ENCODE peak calls at places on chromosomes 5 and 9, in seven cellular contexts. L is bronchial epithelial cell, T is body of pancreas, A is kidney, P is astrocyte of the spinal cord, W is endothelial cell of umbilical vein, Z is transverse colon. N is an unnamed sample.

GRCh38 chr9:130576176-130576575 is 3.2 kb upstream of the FUBP3 start:
- DNase-seq in L (no peak), P (no peak), T (no peak), W (no peak), A (no peak), Z (no peak), N (no peak)

GRCh38 chr9:33750307-33750838 is 45.0 kb upstream of the PRSS3 start:
- DNase-seq in Z (peak; percentile 70), A (no peak), W (no peak), T (no peak), L (no peak), P (no peak), N (peak; percentile 82)

GRCh38 chr5:153404747-153405146 is 85.7 kb upstream of the GRIA1 start:
- DNase-seq in P (no peak), W (no peak), T (no peak), L (no peak), A (no peak), Z (no peak), N (no peak)

GRCh38 chr5:20286512-20286911 is 298.5 kb upstream of the CDH18 start:
- DNase-seq in A (no peak), L (peak; percentile 79), P (peak; percentile 62), T (no peak), Z (no peak), W (no peak), N (no peak)

GRCh38 chr9:4077499-4078102 is 222.3 kb downstream of the GLIS3 start:
- DNase-seq in L (peak; percentile 30), T (peak; percentile 49), W (peak; percentile 76), Z (peak; percentile 85), A (peak; percentile 87), P (peak; percentile 85), N (peak; percentile 80)

GRCh38 chr5:179142434-179143198 is 82.4 kb downstream of the ZNF354C start:
- DNase-seq in T (no peak), L (peak; percentile 12), P (peak; percentile 54), A (no peak), Z (no peak), W (no peak), N (no peak)

GRCh38 chr5:61270510-61271165 is 61.4 kb upstream of the ZSWIM6 start:
- DNase-seq in T (no peak), A (no peak), P (no peak), W (no peak), L (no peak), Z (no peak), N (no peak)

GRCh38 chr9:89226076-89226475 is 47.5 kb upstream of the SHC3 start:
- DNase-seq in L (no peak), W (no peak), A (no peak), T (no peak), P (peak; percentile 32), Z (no peak), N (no peak)

GRCh38 chr5:6868170-6868569 is 154.9 kb downstream of the TENT4A start:
- DNase-seq in P (no peak), Z (peak; percentile 8), W (no peak), A (no peak), T (peak; percentile 12), L (no peak), N (no peak)

GRCh38 chr9:81613002-81613750 is 76.2 kb downstream of the TLE1 start:
- DNase-seq in P (peak; percentile 73), L (no peak), T (peak; percentile 18), A (peak; percentile 89), W (peak; percentile 90), Z (peak; percentile 47), N (no peak)

GRCh38 chr5:151085517-151086031 is 4.7 kb upstream of the TNIP1 start:
- DNase-seq in Z (peak; percentile 77), P (no peak), W (peak; percentile 25), A (peak; percentile 90), L (peak; percentile 65), T (peak; percentile 63), N (peak; percentile 85)

GRCh38 chr9:69932901-69933300 is 110.7 kb upstream of the MAMDC2 start:
- DNase-seq in P (no peak), Z (no peak), T (peak; percentile 15), W (peak; percentile 44), A (no peak), L (peak; percentile 10), N (no peak)

GRCh38 chr5:137264041-137264440 is 235.1 kb downstream of the SPOCK1 start:
- DNase-seq in Z (no peak), W (no peak), L (no peak), T (no peak), A (no peak), P (no peak), N (no peak)

GRCh38 chr5:93360436-93361100 is 220.5 kb downstream of the NR2F1-AS1 start:
- DNase-seq in A (no peak), T (no peak), L (peak; percentile 47), W (peak; percentile 65), Z (no peak), P (no peak), N (no peak)

DNA sequence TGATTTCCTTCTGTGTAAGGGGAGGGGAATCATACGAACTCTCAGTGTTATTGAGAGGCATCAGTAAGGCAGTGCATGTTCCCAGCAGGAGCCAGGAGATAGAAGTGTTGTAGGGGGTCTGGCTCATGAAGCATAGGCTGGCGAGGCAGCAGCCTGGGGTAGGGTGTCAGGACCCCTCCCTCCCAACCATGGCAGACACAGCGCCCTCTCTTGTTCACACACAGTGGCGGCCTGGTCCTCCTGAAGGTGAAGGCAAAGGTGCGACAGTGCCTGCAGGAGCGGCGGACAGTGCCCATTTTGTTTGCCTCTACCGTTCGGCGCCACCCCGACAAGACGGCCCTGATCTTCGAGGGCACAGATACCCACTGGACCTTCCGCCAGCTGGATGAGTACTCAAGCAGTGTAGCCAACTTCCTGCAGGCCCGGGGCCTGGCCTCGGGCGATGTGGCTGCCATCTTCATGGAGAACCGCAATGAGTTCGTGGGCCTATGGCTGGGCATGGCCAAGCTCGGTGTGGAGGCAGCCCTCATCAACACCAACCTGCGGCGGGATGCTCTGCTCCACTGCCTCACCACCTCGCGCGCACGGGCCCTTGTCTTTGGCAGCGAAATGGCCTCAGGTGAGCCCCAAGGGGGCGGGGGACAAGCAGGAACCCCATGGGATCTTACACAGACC is 4.7 kb downstream of the SLC27A4 start:
- DNase-seq in T (no peak), A (no peak), L (no peak), P (no peak), W (no peak), Z (no peak), N (no peak)
- TF ChIP-seq CTCF in T (no peak), A (no peak), L (no peak), P (no peak), W (no peak), Z (no peak), N (no peak)

DNA sequence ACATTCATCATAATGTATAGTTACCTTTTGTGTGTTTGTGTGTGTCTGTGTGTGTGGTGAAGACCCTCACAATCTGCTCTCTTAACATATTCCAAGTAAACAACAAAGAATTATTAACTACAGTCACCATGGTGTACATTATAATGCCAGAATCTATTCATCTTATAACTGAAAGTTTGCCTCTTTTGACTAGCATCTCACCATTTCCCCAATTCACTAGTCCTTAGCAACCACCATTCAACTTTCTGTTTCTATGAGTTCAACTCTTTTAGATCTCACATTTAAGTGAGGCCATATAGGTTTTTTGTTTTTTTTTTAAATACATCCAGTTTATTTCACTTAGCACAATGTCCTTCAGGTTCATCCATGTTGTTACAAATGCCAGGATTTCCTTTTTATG is 83.6 kb downstream of the SMC2 start:
- DNase-seq in P (no peak), L (no peak), A (no peak), Z (no peak), W (no peak), T (no peak), N (no peak)
- TF ChIP-seq CTCF in P (no peak), L (no peak), A (no peak), Z (no peak), W (no peak), T (no peak), N (no peak)

DNA sequence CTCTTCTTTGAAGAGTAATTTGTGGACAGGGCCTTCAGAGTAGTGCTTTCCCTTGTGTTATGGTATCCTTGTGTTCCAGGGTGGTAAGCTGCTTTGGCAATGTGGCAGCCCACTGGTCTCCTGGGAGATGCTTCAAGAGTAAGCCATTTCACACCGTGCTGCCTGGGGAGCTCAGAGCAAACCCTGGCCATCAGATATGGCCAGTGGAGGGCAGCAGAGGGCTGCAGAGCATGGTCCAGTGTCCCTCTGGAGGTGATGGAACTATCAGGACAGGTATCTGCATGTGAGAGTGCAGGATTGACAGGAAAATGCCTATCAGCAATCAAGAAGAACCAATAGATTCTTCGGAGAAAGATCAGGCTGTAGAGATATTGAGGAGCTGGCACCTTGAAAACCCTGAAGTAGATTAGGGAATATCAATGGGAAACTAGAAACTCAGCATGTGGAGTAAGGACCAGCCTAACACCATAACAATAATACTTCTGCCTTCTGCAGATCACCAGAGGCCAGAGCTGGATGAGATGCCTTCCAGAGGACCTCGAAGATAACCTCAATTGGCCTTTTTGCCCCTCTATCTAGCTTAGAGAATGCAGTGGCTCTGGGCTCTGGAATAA is 90.8 kb downstream of the PLPPR1 start:
- DNase-seq in Z (peak; percentile 49), P (no peak), T (peak; percentile 68), L (peak; percentile 54), W (peak; percentile 64), A (no peak), N (peak; percentile 70)
- TF ChIP-seq CTCF in Z (peak; percentile 61), P (peak; percentile 55), T (peak; percentile 81), L (peak; percentile 90), W (peak; percentile 85), A (peak; percentile 77), N (peak; percentile 72)

GRCh38 chr5:160119905-160120266 is 636 bp upstream of the PWWP2A start:
- DNase-seq in A (no peak), T (no peak), L (no peak), Z (no peak), P (no peak), W (no peak), N (no peak)
- TF ChIP-seq CTCF in A (peak; percentile 18), T (no peak), L (no peak), Z (peak; percentile 19), P (peak; percentile 12), W (peak; percentile 11), N (peak; percentile 42)

GRCh38 chr5:131107128-131107527 is 57.9 kb downstream of the HINT1 start:
- DNase-seq in W (no peak), Z (no peak), A (no peak), P (no peak), L (no peak), T (no peak), N (no peak)

GRCh38 chr5:131112424-131112823 is 52.6 kb downstream of the HINT1 start:
- DNase-seq in P (no peak), W (no peak), Z (no peak), L (no peak), A (no peak), T (no peak), N (no peak)

GRCh38 chr5:131114754-131115153 is 50.3 kb downstream of the HINT1 start:
- DNase-seq in Z (peak; percentile 35), P (no peak), L (peak; percentile 34), T (no peak), A (no peak), W (no peak), N (no peak)

GRCh38 chr5:131109540-131110255 is 55.4 kb downstream of the HINT1 start:
- DNase-seq in T (peak; percentile 47), A (no peak), Z (no peak), L (peak; percentile 43), W (peak; percentile 52), P (peak; percentile 50), N (no peak)

DNA sequence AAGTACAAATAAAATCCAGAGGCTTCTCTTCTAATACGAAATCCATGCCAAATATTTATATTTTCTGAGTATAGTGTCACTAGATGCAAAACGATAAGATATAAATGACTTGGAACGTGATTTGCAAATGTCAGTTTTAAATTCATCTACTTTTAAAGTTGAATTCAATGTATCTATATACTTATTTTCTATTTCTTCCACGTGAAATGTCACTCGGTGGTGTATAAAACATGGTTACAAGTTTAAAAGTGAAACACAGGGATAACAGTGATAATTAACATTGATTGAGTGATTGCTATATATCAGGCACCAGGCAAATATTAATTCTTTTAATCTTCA is 54.8 kb downstream of the HINT1 start:
- DNase-seq in T (no peak), A (no peak), W (no peak), Z (no peak), P (no peak), L (no peak), N (no peak)
- TF ChIP-seq CTCF in T (no peak), A (no peak), W (no peak), Z (no peak), P (no peak), L (no peak), N (no peak)

N was measured in Peyer's patch.